ENCODE peak calls at places on chromosome 1, in six cellular contexts. V, P, D, Z, T and F are unnamed samples. For H3K4me1 and H3K36me3, the result is how much of the 10 kb centered on the place peaks cover.

GRCh38 chr1:2298685-2299673 is 70.9 kb downstream of the SKI start:
- DNase-seq in V (no peak), P (peak), Z (no peak), D (no peak), T (peak), F (no peak)

GRCh38 chr1:119737040-119737682 is 25.4 kb downstream of the PHGDH start:
- DNase-seq in T (peak), Z (no peak), P (no peak), D (no peak), V (no peak), F (no peak)

GRCh38 chr1:92482665-92483441 is 3.9 kb downstream of the GFI1 start:
- DNase-seq in P (peak), T (no peak), Z (peak), D (no peak), V (no peak), F (peak)

GRCh38 chr1:219324629-219325367 is 151.1 kb downstream of the LYPLAL1 start:
- DNase-seq in P (no peak), Z (no peak), V (peak), D (no peak), T (no peak), F (no peak)

GRCh38 chr1:236663934-236664333 is 22.4 kb upstream of the ACTN2 start:
- DNase-seq in P (no peak), V (no peak), D (no peak), T (no peak), Z (no peak), F (no peak)

GRCh38 chr1:116514708-116515525 is 55.9 kb downstream of the CD58 start:
- DNase-seq in V (no peak), T (no peak), Z (no peak), P (peak), D (no peak), F (peak)

GRCh38 chr1:2483026-2483425 is 6.9 kb downstream of the PLCH2 start:
- DNase-seq in P (no peak), V (no peak), T (no peak), Z (no peak), D (no peak), F (no peak)

GRCh38 chr1:236350308-236350707 is 43.8 kb upstream of the EDARADD start:
- DNase-seq in Z (no peak), T (no peak), P (no peak), V (no peak), D (no peak), F (no peak)

GRCh38 chr1:78370779-78371482 is 119.8 kb upstream of the PTGFR start:
- DNase-seq in D (no peak), P (no peak), V (no peak), T (no peak), Z (no peak), F (no peak)

GRCh38 chr1:20654104-20654690 is 7.0 kb downstream of the DDOST start:
- DNase-seq in P (no peak), Z (peak), D (no peak), V (no peak), T (peak), F (no peak)

GRCh38 chr1:247268390-247269045 is 12.6 kb downstream of the VN1R5 start:
- DNase-seq in D (no peak), Z (no peak), V (no peak), T (no peak), P (no peak), F (no peak)

GRCh38 chr1:205782627-205783470 is 7.6 kb upstream of the RAB29 start:
- DNase-seq in T (no peak), Z (no peak), D (no peak), V (no peak), P (no peak), F (no peak)

GRCh38 chr1:19044471-19044870 is 88.0 kb upstream of the IFFO2 start:
- DNase-seq in T (no peak), P (peak), D (no peak), Z (peak), V (no peak), F (no peak)

GRCh38 chr1:90526954-90527353 is 190.1 kb downstream of the BARHL2 start:
- DNase-seq in Z (no peak), D (no peak), V (no peak), P (no peak), T (no peak), F (no peak)
- H3K4me1 ChIP-seq in Z (under half), D (under half), V (under half), P (under half), T (under half), F (under half)

GRCh38 chr1:201142854-201143725 is 11.2 kb downstream of the TMEM9 start:
- DNase-seq in T (no peak), D (no peak), Z (no peak), V (no peak), P (no peak), F (no peak)
- H3K36me3 ChIP-seq in T (half or more), D (under half), Z (half or more), V (half or more), P (half or more), F (under half)

GRCh38 chr1:225816643-225817538 is 7.0 kb downstream of the EPHX1 start:
- DNase-seq in D (peak), T (peak), P (no peak), Z (no peak), V (no peak), F (no peak)
- H3K4me1 ChIP-seq in D (under half), T (half or more), P (half or more), Z (under half), V (under half), F (under half)

DNA sequence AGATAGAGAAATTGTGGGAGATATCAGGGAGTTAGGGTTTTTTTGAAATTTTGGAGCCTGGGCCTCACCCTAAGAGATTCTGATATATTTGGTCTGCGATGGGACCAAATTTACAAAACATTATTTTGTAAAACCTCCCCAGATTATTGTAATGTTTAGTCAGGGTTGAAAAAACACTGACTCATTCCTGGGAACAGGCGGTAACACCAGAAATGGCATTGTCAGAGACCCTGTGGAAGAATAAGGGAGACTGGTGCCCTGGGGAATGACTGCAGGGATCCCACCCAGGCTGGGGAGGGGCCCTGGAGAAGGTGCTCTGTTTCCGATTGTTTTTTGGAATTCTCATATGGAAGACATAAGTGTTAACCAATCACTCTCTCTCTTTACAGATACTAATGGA is 13.1 kb upstream of the STRIP1 start:
- DNase-seq in P (no peak), Z (no peak), T (no peak), D (no peak), V (no peak), F (no peak)
- H3K36me3 ChIP-seq in P (half or more), Z (half or more), T (half or more), D (under half), V (half or more), F (under half)

DNA sequence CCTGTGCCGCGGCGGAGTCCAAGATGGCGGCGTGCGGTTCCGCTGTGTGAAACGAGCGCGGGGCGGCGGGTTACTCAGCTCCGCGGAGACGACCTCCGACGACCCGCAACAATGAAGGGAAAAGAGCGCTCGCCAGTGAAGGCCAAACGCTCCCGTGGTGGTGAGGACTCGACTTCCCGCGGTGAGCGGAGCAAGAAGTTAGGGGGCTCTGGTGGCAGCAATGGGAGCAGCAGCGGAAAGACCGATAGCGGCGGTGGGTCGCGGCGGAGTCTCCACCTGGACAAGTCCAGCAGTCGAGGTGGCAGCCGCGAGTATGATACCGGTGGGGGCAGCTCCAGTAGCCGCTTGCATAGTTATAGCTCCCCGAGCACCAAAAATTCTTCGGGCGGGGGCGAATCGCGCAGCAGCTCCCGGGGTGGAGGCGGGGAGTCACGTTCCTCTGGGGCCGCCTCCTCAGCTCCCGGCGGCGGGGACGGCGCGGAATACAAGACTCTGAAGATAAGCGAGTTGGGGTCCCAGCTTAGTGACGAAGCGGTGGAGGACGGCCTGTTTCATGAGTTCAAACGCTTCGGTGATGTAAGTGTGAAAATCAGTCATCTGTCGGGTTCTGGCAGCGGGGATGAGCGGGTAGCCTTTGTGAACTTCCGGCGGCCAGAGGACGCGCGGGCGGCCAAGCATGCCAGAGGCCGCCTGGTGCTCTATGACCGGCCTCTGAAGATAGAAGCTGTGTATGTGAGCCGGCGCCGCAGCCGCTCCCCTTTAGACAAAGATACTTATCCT is 440 bp downstream of the RBM15 start:
- DNase-seq in P (peak), T (peak), D (no peak), Z (peak), V (peak), F (peak)
- H3K4me1 ChIP-seq in P (half or more), T (half or more), D (under half), Z (under half), V (under half), F (half or more)

GRCh38 chr1:10045480-10046355 is 13.0 kb downstream of the UBE4B start:
- DNase-seq in Z (no peak), T (no peak), D (peak), V (peak), P (no peak), F (no peak)
- H3K36me3 ChIP-seq in Z (under half), T (under half), D (under half), V (under half), P (under half), F (under half)

GRCh38 chr1:9631613-9632012 is 19.9 kb upstream of the PIK3CD start:
- DNase-seq in Z (no peak), V (no peak), P (no peak), D (no peak), T (no peak), F (no peak)
- H3K4me1 ChIP-seq in Z (under half), V (under half), P (under half), D (under half), T (under half), F (half or more)

GRCh38 chr1:243246916-243247315 is 8.2 kb downstream of the CEP170 start:
- DNase-seq in V (no peak), D (no peak), T (no peak), P (no peak), Z (no peak), F (no peak)
- H3K36me3 ChIP-seq in V (under half), D (under half), T (under half), P (under half), Z (under half), F (under half)